ENCODE peak calls at places on chromosomes 6 and 20, in seven cellular contexts. T is hepatocyte, Z is HCT116, A is GM23338, R is neural progenitor cell, H is MM.1S, N is PC-3. D is an unnamed sample.

GRCh38 chr6:1535295-1535694 is 74.4 kb upstream of the FOXC1 start:
- DNase-seq in T (no peak), Z (no peak), A (no peak), R (no peak), H (no peak), N (peak), D (peak)

GRCh38 chr6:138804986-138805385 is 9.1 kb downstream of the ECT2L start:
- DNase-seq in T (no peak), Z (no peak), A (no peak), R (no peak), H (no peak), N (no peak), D (no peak)

GRCh38 chr6:107718341-107718740 is 105.8 kb downstream of the SCML4 start:
- DNase-seq in T (no peak), Z (no peak), A (no peak), R (no peak), H (no peak), N (no peak), D (no peak)

GRCh38 chr6:108541843-108542795 is 18.6 kb upstream of the FOXO3 start:
- DNase-seq in T (peak), Z (peak), A (peak), R (peak), H (peak), N (peak), D (peak)

GRCh38 chr6:7050911-7051779 is 56.6 kb upstream of the RREB1 start:
- DNase-seq in T (peak), Z (no peak), A (peak), R (peak), H (no peak), N (peak), D (peak)

GRCh38 chr6:77072694-77073409 is 390.4 kb downstream of the HTR1B start:
- DNase-seq in T (no peak), Z (no peak), A (no peak), R (no peak), H (no peak), N (no peak), D (no peak)

GRCh38 chr6:1502041-1502440 is 107.7 kb upstream of the FOXC1 start:
- DNase-seq in T (no peak), Z (no peak), A (no peak), R (no peak), H (no peak), N (no peak), D (peak)

GRCh38 chr6:46393940-46394337 is 97.3 kb downstream of the RCAN2 start:
- DNase-seq in T (no peak), Z (no peak), A (no peak), R (peak), H (no peak), N (no peak), D (no peak)

GRCh38 chr6:109455502-109456282 is at the start of gene MICAL1:
- DNase-seq in T (peak), Z (no peak), A (peak), R (peak), H (peak), N (peak), D (peak)

GRCh38 chr6:27505209-27506027 is 32.5 kb upstream of the ZNF184 start:
- DNase-seq in T (peak), Z (peak), A (peak), R (peak), H (peak), N (peak), D (peak)

GRCh38 chr6:10431423-10432164 is 16.7 kb upstream of the TFAP2A start:
- DNase-seq in T (no peak), Z (no peak), A (no peak), R (no peak), H (no peak), N (no peak), D (no peak)

GRCh38 chr20:48861444-48861843 is 33.6 kb upstream of the PREX1 start:
- DNase-seq in T (no peak), Z (no peak), A (no peak), R (no peak), H (no peak), N (no peak), D (no peak)

GRCh38 chr6:168347615-168348014 is 28.0 kb upstream of the DACT2 start:
- DNase-seq in T (peak), Z (no peak), A (no peak), R (no peak), H (no peak), N (no peak), D (no peak)

GRCh38 chr20:46898433-46898832 is 3.8 kb downstream of the EYA2 start:
- DNase-seq in T (no peak), Z (no peak), A (no peak), R (peak), H (no peak), N (no peak), D (no peak)

GRCh38 chr6:1575213-1576041 is 34.3 kb upstream of the FOXC1 start:
- DNase-seq in T (no peak), Z (no peak), A (no peak), R (no peak), H (no peak), N (no peak), D (no peak)

GRCh38 chr6:55388161-55388560 is 60.9 kb downstream of the GFRAL start:
- DNase-seq in T (peak), Z (no peak), A (no peak), R (no peak), H (no peak), N (peak), D (peak)

GRCh38 chr6:148452921-148453320 is 110.3 kb downstream of the SASH1 start:
- DNase-seq in T (no peak), Z (no peak), A (no peak), R (no peak), H (no peak), N (no peak), D (no peak)

GRCh38 chr6:4459032-4459431 is 317.2 kb upstream of the CDYL start:
- DNase-seq in T (peak), Z (no peak), A (no peak), R (no peak), H (no peak), N (peak), D (peak)

GRCh38 chr6:75505426-75505825 is 11.8 kb upstream of the FILIP1 start:
- DNase-seq in T (no peak), Z (no peak), A (peak), R (no peak), H (no peak), N (no peak), D (no peak)

GRCh38 chr6:79215233-79215824 is 19.2 kb downstream of the HMGN3 start:
- DNase-seq in T (no peak), Z (no peak), A (peak), R (peak), H (no peak), N (no peak), D (no peak)

GRCh38 chr6:125729983-125730382 is 19.4 kb upstream of the HEY2 start:
- DNase-seq in T (no peak), Z (no peak), A (no peak), R (no peak), H (no peak), N (no peak), D (no peak)

DNA sequence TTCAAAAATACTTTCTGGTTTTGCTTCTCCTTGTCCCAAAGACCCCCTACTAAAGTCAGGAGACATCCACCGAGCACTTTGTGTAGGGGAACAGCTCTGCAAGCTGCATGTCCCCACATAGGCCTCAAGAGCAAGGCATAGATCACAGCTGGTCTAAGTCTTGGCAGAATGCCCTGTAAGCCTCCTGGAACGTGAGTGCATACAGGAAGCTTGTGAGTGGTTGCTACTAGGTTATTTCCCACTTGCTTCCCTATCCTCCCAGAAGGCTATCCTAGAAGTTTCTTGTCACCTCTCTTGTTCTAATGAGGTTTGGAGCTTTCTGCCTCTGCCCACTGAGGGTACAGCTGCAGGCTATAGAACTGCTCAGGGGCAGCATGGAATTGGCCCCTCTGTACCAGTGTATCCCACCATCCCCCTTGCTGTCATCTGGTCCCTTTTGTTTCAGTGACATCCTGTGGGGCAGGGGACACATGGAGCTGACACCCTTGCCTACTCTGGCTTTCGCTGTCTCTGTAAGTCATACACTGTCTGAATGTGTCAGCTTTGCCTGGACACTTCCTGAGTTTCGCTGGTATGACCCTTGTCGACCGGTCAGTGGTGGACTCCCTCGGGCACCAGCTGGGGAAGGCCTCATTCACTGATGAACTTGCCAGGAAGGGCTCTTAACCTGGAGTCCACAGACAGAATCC is 35.6 kb upstream of the KCNK16 start:
- DNase-seq in T (peak), Z (no peak), A (no peak), R (no peak), H (no peak), N (peak), D (peak)
- TF ChIP-seq EZH2phosphoT487 in T (no peak), Z (no peak), A (no peak), R (no peak), H (no peak), N (no peak), D (no peak)

GRCh38 chr6:35019171-35019570 is 122.0 kb downstream of the TCP11 start:
- DNase-seq in T (no peak), Z (no peak), A (no peak), R (no peak), H (no peak), N (no peak), D (no peak)

GRCh38 chr6:35019831-35020230 is 121.3 kb downstream of the TCP11 start:
- DNase-seq in T (no peak), Z (no peak), A (no peak), R (no peak), H (no peak), N (no peak), D (no peak)

GRCh38 chr6:35018184-35018523 is 123.0 kb downstream of the TCP11 start:
- DNase-seq in T (no peak), Z (no peak), A (no peak), R (no peak), H (no peak), N (no peak), D (no peak)

GRCh38 chr6:35017461-35018183 is 123.5 kb downstream of the TCP11 start:
- DNase-seq in T (no peak), Z (no peak), A (no peak), R (no peak), H (no peak), N (no peak), D (peak)

DNA sequence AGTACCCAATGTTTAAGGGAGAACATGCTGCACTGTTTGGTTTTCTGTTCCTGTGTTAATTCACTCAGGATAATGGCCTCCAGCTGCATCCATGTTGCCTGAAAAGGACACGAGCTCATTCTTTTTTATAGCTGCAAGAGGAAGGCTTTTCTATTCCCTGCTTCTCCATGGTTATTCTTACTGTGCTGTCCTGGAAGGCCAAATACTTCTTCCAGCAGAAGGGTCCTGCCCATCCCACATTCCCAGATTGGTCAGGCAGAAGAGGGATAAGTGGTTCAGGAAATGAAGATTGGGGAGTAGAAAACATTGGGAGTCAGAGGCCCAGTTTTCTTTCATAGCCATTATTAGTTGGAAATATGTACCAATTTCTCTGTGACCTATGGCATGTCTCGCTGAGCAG is 122.4 kb downstream of the TCP11 start:
- DNase-seq in T (no peak), Z (no peak), A (no peak), R (no peak), H (no peak), N (no peak), D (no peak)
- H3K4me3 ChIP-seq in T (no peak), Z (no peak), A (no peak), R (no peak), H (no peak), N (no peak), D (no peak)

DNA sequence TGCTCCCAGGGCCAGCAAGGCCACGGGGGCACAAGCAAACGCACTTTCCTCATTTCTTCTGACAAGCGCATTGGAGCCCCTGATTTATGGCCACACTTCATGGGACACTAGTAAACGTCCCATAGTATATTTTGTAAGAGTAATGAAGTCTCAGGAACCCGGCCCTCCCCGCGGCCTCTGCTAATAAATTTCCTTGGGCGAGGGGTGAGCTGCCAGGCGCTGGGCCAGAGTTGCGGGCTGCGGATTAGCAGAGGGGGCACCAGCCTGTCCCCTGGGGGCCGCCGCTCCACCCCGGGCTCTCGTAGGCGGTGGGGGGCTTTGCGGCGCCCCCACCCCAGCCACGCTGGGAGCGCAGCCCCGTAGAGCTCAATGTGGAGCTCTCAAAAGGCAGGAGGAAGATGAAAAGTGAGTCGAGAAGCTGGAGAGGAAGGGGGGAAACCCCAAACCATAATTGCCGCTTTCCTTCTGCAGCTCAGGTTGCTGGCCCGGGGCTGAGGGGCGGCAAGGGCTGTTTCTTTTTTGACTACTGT is 173.6 kb downstream of the CDC5L start:
- DNase-seq in T (no peak), Z (no peak), A (peak), R (no peak), H (no peak), N (no peak), D (no peak)
- TF ChIP-seq EZH2 in T (no peak), Z (no peak), A (no peak), R (no peak), H (no peak), N (no peak), D (no peak)

GRCh38 chr6:52513464-52513863 is 63.4 kb downstream of the TRAM2 start:
- DNase-seq in T (no peak), Z (no peak), A (no peak), R (no peak), H (no peak), N (no peak), D (no peak)

GRCh38 chr6:52513896-52514295 is 63.0 kb downstream of the TRAM2 start:
- DNase-seq in T (no peak), Z (no peak), A (no peak), R (no peak), H (no peak), N (no peak), D (peak)

GRCh38 chr6:52516269-52516668 is 60.6 kb downstream of the TRAM2 start:
- DNase-seq in T (no peak), Z (no peak), A (no peak), R (no peak), H (no peak), N (no peak), D (peak)

GRCh38 chr6:52515219-52515960 is 61.5 kb downstream of the TRAM2 start:
- DNase-seq in T (no peak), Z (no peak), A (no peak), R (no peak), H (no peak), N (no peak), D (peak)

DNA sequence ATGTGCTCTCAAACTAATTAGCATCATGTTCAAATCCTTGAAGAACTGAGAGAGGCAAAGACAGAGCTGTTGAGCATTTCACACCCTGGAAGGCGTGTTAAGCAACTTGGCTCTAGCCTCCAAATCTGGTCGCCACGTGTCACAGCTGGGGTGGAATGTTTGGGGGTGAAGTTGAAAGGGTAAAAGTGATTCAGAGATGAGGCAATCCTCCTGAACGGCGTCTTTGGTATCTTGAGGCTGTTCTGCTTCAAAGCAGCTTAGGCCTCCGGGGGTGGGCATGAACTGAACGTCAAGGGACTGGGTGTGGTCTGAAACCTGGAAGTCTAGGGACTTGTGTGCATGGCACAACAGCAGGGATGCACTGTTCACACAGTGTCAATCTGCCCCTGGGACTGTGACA is 62.3 kb downstream of the TRAM2 start:
- DNase-seq in T (peak), Z (peak), A (no peak), R (no peak), H (no peak), N (no peak), D (peak)
- TF ChIP-seq EZH2phosphoT487 in T (no peak), Z (no peak), A (no peak), R (no peak), H (no peak), N (no peak), D (no peak)

D was measured in GM23248.